ENCODE peak calls at places on chromosomes 5 and 9, in five cellular contexts. L is activated B cell treated with CpG ODN at 0.5 μM for 24 hours, R is neural progenitor cell, W is AG09319, C is tibial nerve. N is an unnamed sample.

GRCh38 chr5:10590226-10591047 is 26.6 kb downstream of the ANKRD33B start:
- DNase-seq in L (no peak), R (peak), W (peak), C (no peak), N (peak)

GRCh38 chr5:37222181-37222580 is 27.0 kb downstream of the CPLANE1 start:
- DNase-seq in L (no peak), R (no peak), W (no peak), C (no peak), N (no peak)

GRCh38 chr9:14313951-14314423 is at the start of gene NFIB:
- DNase-seq in L (no peak), R (peak), W (no peak), C (no peak), N (peak)

GRCh38 chr5:135546912-135547311 is 11.1 kb upstream of the NEUROG1 start:
- DNase-seq in L (no peak), R (no peak), W (no peak), C (no peak), N (no peak)

GRCh38 chr9:125410522-125410894 is 148.9 kb downstream of the GAPVD1 start:
- DNase-seq in L (no peak), R (no peak), W (no peak), C (no peak), N (no peak)

GRCh38 chr9:6557883-6558282 is 87.6 kb downstream of the GLDC start:
- DNase-seq in L (no peak), R (peak), W (no peak), C (no peak), N (no peak)

GRCh38 chr9:1708215-1708614 is 306.9 kb upstream of the SMARCA2 start:
- DNase-seq in L (no peak), R (no peak), W (no peak), C (no peak), N (no peak)

GRCh38 chr9:135307314-135307713 is 172.3 kb upstream of the PPP1R26 start:
- DNase-seq in L (no peak), R (no peak), W (no peak), C (no peak), N (peak)

GRCh38 chr5:11166906-11167305 is 405.9 kb upstream of the DAP start:
- DNase-seq in L (no peak), R (no peak), W (no peak), C (no peak), N (no peak)

GRCh38 chr5:178470693-178471025 is 119.5 kb downstream of the COL23A1 start:
- DNase-seq in L (no peak), R (no peak), W (no peak), C (no peak), N (no peak)

GRCh38 chr9:135770203-135770535 is 68.2 kb downstream of the KCNT1 start:
- DNase-seq in L (no peak), R (no peak), W (no peak), C (no peak), N (no peak)

GRCh38 chr9:137760426-137760825 is 117.2 kb upstream of the CACNA1B start:
- DNase-seq in L (no peak), R (no peak), W (peak), C (no peak), N (no peak)

GRCh38 chr9:106682420-106682819 is 180.5 kb upstream of the ZNF462 start:
- DNase-seq in L (no peak), R (no peak), W (no peak), C (no peak), N (no peak)

GRCh38 chr9:95854386-95855015 is 21.0 kb upstream of the ERCC6L2 start:
- DNase-seq in L (no peak), R (no peak), W (no peak), C (no peak), N (no peak)

GRCh38 chr9:84007662-84008061 is 27.1 kb downstream of the RMI1 start:
- DNase-seq in L (no peak), R (no peak), W (no peak), C (no peak), N (no peak)
- TF ChIP-seq CTCF in L (no peak), R (no peak), W (no peak), C (no peak), N (no peak)

GRCh38 chr5:181187500-181188213 is 17.3 kb downstream of the TRIM7 start:
- DNase-seq in L (peak), R (peak), W (no peak), C (peak), N (peak)
- TF ChIP-seq CTCF in L (no peak), R (peak), W (peak), C (no peak), N (peak)

GRCh38 chr5:167798427-167798826 is 493.0 kb upstream of the WWC1 start:
- DNase-seq in L (no peak), R (no peak), W (no peak), C (no peak), N (no peak)

GRCh38 chr5:167804512-167805220 is 486.8 kb upstream of the WWC1 start:
- DNase-seq in L (no peak), R (no peak), W (no peak), C (no peak), N (no peak)

GRCh38 chr5:167801999-167802398 is 489.4 kb upstream of the WWC1 start:
- DNase-seq in L (no peak), R (no peak), W (no peak), C (no peak), N (no peak)

GRCh38 chr5:167800405-167800804 is 491.0 kb upstream of the WWC1 start:
- DNase-seq in L (no peak), R (no peak), W (no peak), C (no peak), N (no peak)

GRCh38 chr5:167802755-167803431 is 488.6 kb upstream of the WWC1 start:
- DNase-seq in L (no peak), R (peak), W (no peak), C (no peak), N (no peak)
- TF ChIP-seq CTCF in L (no peak), R (no peak), W (no peak), C (no peak), N (no peak)

GRCh38 chr5:133460172-133460758 is 152.1 kb downstream of the FSTL4 start:
- DNase-seq in L (peak), R (peak), W (no peak), C (no peak), N (no peak)
- TF ChIP-seq CTCF in L (no peak), R (peak), W (peak), C (peak), N (peak)

GRCh38 chr9:89923961-89924504 is 319.2 kb downstream of the GADD45G start:
- DNase-seq in L (no peak), R (no peak), W (no peak), C (no peak), N (no peak)
- TF ChIP-seq CTCF in L (no peak), R (peak), W (no peak), C (no peak), N (peak)

DNA sequence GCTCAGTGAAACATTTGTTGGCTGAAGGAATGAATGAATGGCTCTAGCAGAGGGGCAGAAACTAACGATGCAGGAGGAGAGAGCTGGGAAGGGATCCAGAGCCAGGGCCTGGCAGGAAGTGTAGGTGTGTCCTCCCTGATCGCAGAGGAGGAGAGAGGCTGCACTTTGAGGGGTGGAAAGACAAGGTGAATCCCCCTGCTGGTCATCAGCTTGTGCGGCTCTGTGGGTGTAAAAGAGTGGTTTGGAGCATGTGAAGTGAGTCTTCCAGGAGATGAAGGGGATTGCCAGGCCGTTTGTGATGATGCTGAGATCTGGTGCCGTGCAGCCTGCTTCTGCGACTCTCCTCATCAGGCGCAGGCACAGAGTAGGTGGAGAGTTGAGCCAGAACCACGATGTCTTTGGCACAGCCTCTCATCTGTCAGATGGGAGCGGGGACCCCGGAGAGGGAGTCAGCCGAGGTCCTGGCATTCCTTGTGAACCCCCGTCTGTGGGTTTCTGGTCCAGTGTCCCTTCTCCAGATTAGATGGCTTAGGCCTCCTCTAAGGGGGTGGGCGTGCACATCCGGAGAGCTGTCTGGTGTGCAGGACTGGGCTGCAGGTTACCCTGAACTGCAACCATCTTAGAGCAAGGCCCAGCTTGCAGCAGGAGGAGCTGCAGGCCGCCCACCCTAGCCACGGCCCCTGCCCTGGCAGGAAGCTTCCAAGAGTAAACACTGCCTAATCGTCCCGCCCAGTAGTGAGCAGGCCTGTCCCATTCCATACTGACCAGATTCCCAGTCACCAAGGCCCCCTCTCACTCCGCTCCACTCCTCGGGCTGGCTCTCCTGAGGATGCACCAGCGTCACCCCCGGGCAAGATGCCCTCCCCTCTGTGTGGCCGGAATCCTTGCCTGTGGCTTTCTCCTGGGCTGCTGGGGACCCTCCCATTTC is at the start of gene ADAMTS13:
- DNase-seq in L (no peak), R (peak), W (no peak), C (no peak), N (no peak)
- TF ChIP-seq CTCF in L (no peak), R (peak), W (no peak), C (no peak), N (peak)

GRCh38 chr5:115888027-115888426 is 46.3 kb downstream of the AP3S1 start:
- DNase-seq in L (no peak), R (no peak), W (peak), C (no peak), N (no peak)
- TF ChIP-seq CTCF in L (no peak), R (peak), W (peak), C (no peak), N (peak)

GRCh38 chr9:90047828-90048227 is 443.0 kb downstream of the GADD45G start:
- DNase-seq in L (no peak), R (no peak), W (no peak), C (no peak), N (no peak)

GRCh38 chr9:90055226-90055625 is 450.4 kb downstream of the GADD45G start:
- DNase-seq in L (no peak), R (no peak), W (no peak), C (no peak), N (no peak)

GRCh38 chr9:90057361-90057760 is 452.5 kb downstream of the GADD45G start:
- DNase-seq in L (no peak), R (no peak), W (no peak), C (no peak), N (no peak)

GRCh38 chr9:90054810-90055209 is 450.0 kb downstream of the GADD45G start:
- DNase-seq in L (no peak), R (no peak), W (no peak), C (no peak), N (no peak)

DNA sequence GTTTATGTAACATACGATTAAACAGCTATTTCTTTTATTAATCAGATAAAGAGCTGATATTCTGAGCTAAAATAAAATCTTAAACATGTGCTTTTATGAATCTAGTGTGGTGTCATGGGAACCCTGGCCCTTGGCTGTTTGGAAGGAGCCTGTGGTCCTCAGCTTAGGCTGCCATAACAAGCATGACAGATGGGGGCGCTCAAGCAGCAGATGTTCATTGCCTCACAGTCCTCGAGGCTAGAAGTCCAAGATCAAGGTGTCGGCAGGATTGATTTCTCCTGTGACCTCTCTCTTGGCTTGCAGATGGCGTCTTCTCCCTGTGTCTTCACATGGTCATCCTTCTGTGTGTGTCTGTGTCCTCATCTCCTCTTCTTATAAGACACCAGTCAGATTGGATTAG is 448.2 kb downstream of the GADD45G start:
- DNase-seq in L (no peak), R (no peak), W (no peak), C (no peak), N (no peak)
- TF ChIP-seq CTCF in L (no peak), R (peak), W (peak), C (no peak), N (peak)

N was measured in type B pancreatic cell.